ENCODE peak calls at places on chromosomes 6 and 20, in four cellular contexts. One of them, this sample, is unnamed. For H3K36me3, the result is how much of the 10 kb centered on the place peaks cover.

GRCh38 chr6:169263836-169264608 is 10.4 kb upstream of the THBS2 start:
- DNase-seq in adrenal gland: peak
- DNase-seq in suprapubic skin: no peak
- DNase-seq in heart left ventricle: no peak
- DNase-seq in this sample: no peak

GRCh38 chr20:19849341-19850189 is 91.5 kb downstream of the RIN2 start:
- DNase-seq in suprapubic skin: no peak
- DNase-seq in adrenal gland: no peak
- DNase-seq in heart left ventricle: no peak
- DNase-seq in this sample: no peak

GRCh38 chr20:564195-564594 is 20.6 kb upstream of the CSNK2A1 start:
- DNase-seq in heart left ventricle: no peak
- DNase-seq in suprapubic skin: no peak
- DNase-seq in adrenal gland: no peak
- DNase-seq in this sample: no peak

GRCh38 chr6:109299695-109300564 is 82.3 kb downstream of the CD164 start:
- DNase-seq in heart left ventricle: peak
- DNase-seq in adrenal gland: no peak
- DNase-seq in suprapubic skin: no peak
- DNase-seq in this sample: no peak

GRCh38 chr20:32506721-32507120 is 78.4 kb downstream of the NOL4L start:
- DNase-seq in heart left ventricle: no peak
- DNase-seq in suprapubic skin: no peak
- DNase-seq in adrenal gland: no peak
- DNase-seq in this sample: no peak

GRCh38 chr6:111870751-111871064 is 2.5 kb downstream of the FYN start:
- DNase-seq in suprapubic skin: no peak
- DNase-seq in adrenal gland: no peak
- DNase-seq in heart left ventricle: no peak
- DNase-seq in this sample: no peak

GRCh38 chr6:90537027-90537426 is 49.8 kb downstream of the MAP3K7 start:
- DNase-seq in heart left ventricle: no peak
- DNase-seq in adrenal gland: no peak
- DNase-seq in suprapubic skin: no peak
- DNase-seq in this sample: no peak

GRCh38 chr6:156617376-156617775 is 159.8 kb upstream of the ARID1B start:
- DNase-seq in heart left ventricle: no peak
- DNase-seq in suprapubic skin: no peak
- DNase-seq in adrenal gland: peak
- DNase-seq in this sample: no peak

GRCh38 chr6:118012944-118013343 is 105.9 kb downstream of the SLC35F1 start:
- DNase-seq in suprapubic skin: no peak
- DNase-seq in adrenal gland: no peak
- DNase-seq in heart left ventricle: no peak
- DNase-seq in this sample: no peak

GRCh38 chr6:89564752-89565427 is 73.7 kb downstream of the LYRM2 start:
- DNase-seq in suprapubic skin: no peak
- DNase-seq in adrenal gland: no peak
- DNase-seq in heart left ventricle: no peak
- DNase-seq in this sample: no peak

GRCh38 chr6:20319520-20320357 is 81.9 kb upstream of the E2F3 start:
- DNase-seq in suprapubic skin: no peak
- DNase-seq in adrenal gland: peak
- DNase-seq in heart left ventricle: peak
- DNase-seq in this sample: no peak

GRCh38 chr20:38139919-38140753 is 24.9 kb downstream of the TGM2 start:
- DNase-seq in adrenal gland: peak
- DNase-seq in suprapubic skin: no peak
- DNase-seq in heart left ventricle: no peak
- DNase-seq in this sample: no peak

GRCh38 chr6:68196645-68197044 is 438.4 kb upstream of the ADGRB3 start:
- DNase-seq in suprapubic skin: no peak
- DNase-seq in adrenal gland: no peak
- DNase-seq in heart left ventricle: no peak
- DNase-seq in this sample: no peak

GRCh38 chr6:126035764-126036163 is 49.4 kb downstream of the TRMT11 start:
- DNase-seq in adrenal gland: no peak
- DNase-seq in suprapubic skin: no peak
- DNase-seq in heart left ventricle: no peak
- DNase-seq in this sample: no peak
- H3K36me3 ChIP-seq in adrenal gland: under half
- H3K36me3 ChIP-seq in suprapubic skin: under half
- H3K36me3 ChIP-seq in heart left ventricle: under half
- H3K36me3 ChIP-seq in this sample: under half

GRCh38 chr6:28543671-28544131 is 18.0 kb downstream of the GPX5 start:
- DNase-seq in suprapubic skin: no peak
- DNase-seq in heart left ventricle: no peak
- DNase-seq in adrenal gland: no peak
- DNase-seq in this sample: no peak

GRCh38 chr6:28545955-28546354 is 20.3 kb downstream of the GPX5 start:
- DNase-seq in heart left ventricle: no peak
- DNase-seq in suprapubic skin: no peak
- DNase-seq in adrenal gland: no peak
- DNase-seq in this sample: no peak

GRCh38 chr6:28541996-28542395 is 16.3 kb downstream of the GPX5 start:
- DNase-seq in adrenal gland: no peak
- DNase-seq in suprapubic skin: no peak
- DNase-seq in heart left ventricle: no peak
- DNase-seq in this sample: no peak

GRCh38 chr6:28544211-28544610 is 18.5 kb downstream of the GPX5 start:
- DNase-seq in suprapubic skin: no peak
- DNase-seq in adrenal gland: no peak
- DNase-seq in heart left ventricle: no peak
- DNase-seq in this sample: no peak

DNA sequence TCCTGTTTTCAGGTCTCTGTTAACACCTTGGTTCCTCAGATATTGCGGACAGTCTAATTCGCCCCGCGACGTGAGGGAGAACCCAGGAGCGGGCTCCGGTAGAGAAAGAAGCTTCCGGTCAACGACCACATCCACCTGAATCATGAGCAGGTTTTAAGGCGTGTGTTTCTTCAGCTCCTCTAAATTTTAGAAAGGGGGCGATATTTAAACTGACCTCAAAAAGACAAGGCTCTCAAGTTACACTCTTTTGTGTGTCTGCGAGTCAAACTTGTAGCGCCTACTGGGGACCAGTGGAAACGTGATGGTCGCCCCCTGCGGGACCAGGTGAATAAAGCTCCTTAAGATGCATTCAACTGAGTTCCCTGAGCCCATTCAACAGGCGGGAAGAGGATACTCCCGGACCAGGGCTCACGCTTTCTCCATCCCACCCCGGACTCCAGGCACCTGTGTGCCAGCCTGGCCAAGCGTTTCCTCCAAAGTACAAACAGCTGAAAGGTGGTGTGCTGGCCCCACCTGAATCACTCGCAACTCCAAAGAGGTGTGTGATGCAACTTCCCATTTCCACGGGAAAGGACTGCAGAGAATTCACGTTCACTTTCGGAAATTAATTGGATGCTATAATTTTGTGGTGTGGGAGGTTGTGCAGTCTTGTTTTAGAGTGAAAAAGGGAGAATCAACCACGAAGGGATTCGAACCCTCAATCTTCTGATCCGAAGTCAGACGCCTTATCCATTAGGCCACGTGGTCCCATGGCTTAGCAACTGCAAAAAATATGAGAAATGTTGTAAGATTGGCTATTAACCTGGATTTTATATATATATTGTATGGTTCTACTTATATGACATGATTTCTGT is 17.0 kb downstream of the GPX5 start:
- DNase-seq in suprapubic skin: no peak
- DNase-seq in adrenal gland: no peak
- DNase-seq in heart left ventricle: no peak
- DNase-seq in this sample: no peak
- TF ChIP-seq CTCF in suprapubic skin: no peak
- TF ChIP-seq CTCF in adrenal gland: no peak
- TF ChIP-seq CTCF in heart left ventricle: no peak
- TF ChIP-seq CTCF in this sample: no peak

GRCh38 chr6:130836071-130836670 is 9.0 kb downstream of the SMLR1 start:
- DNase-seq in heart left ventricle: no peak
- DNase-seq in suprapubic skin: no peak
- DNase-seq in adrenal gland: no peak
- DNase-seq in this sample: no peak
- H3K27ac ChIP-seq in heart left ventricle: no peak
- H3K27ac ChIP-seq in suprapubic skin: no peak
- H3K27ac ChIP-seq in adrenal gland: no peak
- H3K27ac ChIP-seq in this sample: no peak

DNA sequence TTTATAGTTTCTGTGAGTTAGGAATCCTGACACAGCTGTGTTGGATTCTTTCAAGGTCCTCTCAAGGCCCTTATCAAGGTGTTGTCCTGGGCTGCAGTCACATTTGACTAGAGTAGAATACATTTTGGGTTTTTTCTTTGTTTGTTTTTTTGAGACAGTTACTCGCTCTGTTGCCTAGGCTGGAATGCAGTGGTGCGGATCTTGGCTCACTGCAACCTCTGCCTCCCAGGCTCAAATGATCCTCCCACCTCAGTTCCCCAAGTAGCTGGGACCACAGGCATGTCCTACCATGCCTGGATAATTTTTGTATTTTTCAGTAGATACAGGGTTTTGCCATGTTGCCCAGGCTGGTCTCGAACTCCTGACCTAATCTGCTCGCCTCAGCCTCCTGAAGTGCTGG is 15.7 kb downstream of the NFYA start:
- DNase-seq in suprapubic skin: no peak
- DNase-seq in adrenal gland: no peak
- DNase-seq in heart left ventricle: no peak
- DNase-seq in this sample: no peak
- H3K36me3 ChIP-seq in suprapubic skin: half or more
- H3K36me3 ChIP-seq in adrenal gland: under half
- H3K36me3 ChIP-seq in heart left ventricle: under half
- H3K36me3 ChIP-seq in this sample: half or more

GRCh38 chr6:54244430-54244829 is 63.8 kb upstream of the TINAG start:
- DNase-seq in adrenal gland: no peak
- DNase-seq in suprapubic skin: no peak
- DNase-seq in heart left ventricle: no peak
- DNase-seq in this sample: no peak
- TF ChIP-seq CTCF in adrenal gland: peak
- TF ChIP-seq CTCF in suprapubic skin: peak
- TF ChIP-seq CTCF in heart left ventricle: peak
- TF ChIP-seq CTCF in this sample: no peak

GRCh38 chr6:132931937-132932336 is 117.6 kb downstream of the RPS12 start:
- DNase-seq in heart left ventricle: no peak
- DNase-seq in suprapubic skin: no peak
- DNase-seq in adrenal gland: no peak
- DNase-seq in this sample: no peak
- H3K27ac ChIP-seq in heart left ventricle: no peak
- H3K27ac ChIP-seq in suprapubic skin: no peak
- H3K27ac ChIP-seq in adrenal gland: no peak
- H3K27ac ChIP-seq in this sample: no peak

DNA sequence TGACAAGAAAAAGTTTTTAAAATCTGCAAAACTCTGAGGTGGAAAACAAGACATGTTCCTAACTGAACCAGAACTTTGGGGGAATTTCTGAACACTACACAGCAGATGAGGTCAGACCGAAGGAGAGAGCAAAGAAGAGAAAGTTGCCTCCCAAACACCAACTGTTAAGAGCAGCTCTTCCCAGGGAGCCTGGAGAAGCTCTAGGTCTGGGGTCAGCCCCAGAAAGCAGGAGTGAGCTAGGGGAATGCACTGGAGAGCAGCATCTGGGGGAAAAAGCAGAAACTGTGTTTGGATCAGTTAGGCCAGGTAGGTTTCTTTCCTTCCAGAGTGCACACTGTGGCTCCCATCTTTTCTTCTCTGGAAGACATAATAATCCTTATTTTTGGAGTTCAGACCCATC is 41.3 kb downstream of the FKBP5 start:
- DNase-seq in heart left ventricle: no peak
- DNase-seq in suprapubic skin: no peak
- DNase-seq in adrenal gland: no peak
- DNase-seq in this sample: no peak
- H3K36me3 ChIP-seq in heart left ventricle: under half
- H3K36me3 ChIP-seq in suprapubic skin: half or more
- H3K36me3 ChIP-seq in adrenal gland: under half
- H3K36me3 ChIP-seq in this sample: under half

GRCh38 chr6:21522773-21523490 is 70.6 kb upstream of the SOX4 start:
- DNase-seq in adrenal gland: no peak
- DNase-seq in suprapubic skin: no peak
- DNase-seq in heart left ventricle: no peak
- DNase-seq in this sample: no peak
- TF ChIP-seq CTCF in adrenal gland: no peak
- TF ChIP-seq CTCF in suprapubic skin: peak
- TF ChIP-seq CTCF in heart left ventricle: no peak
- TF ChIP-seq CTCF in this sample: no peak

GRCh38 chr6:150057501-150057951 is 11.4 kb downstream of the ULBP3 start:
- DNase-seq in adrenal gland: peak
- DNase-seq in heart left ventricle: no peak
- DNase-seq in suprapubic skin: no peak
- DNase-seq in this sample: no peak

GRCh38 chr6:150056916-150057315 is 12.0 kb downstream of the ULBP3 start:
- DNase-seq in heart left ventricle: no peak
- DNase-seq in adrenal gland: peak
- DNase-seq in suprapubic skin: no peak
- DNase-seq in this sample: peak

GRCh38 chr6:150053450-150053849 is 15.5 kb downstream of the ULBP3 start:
- DNase-seq in adrenal gland: no peak
- DNase-seq in suprapubic skin: no peak
- DNase-seq in heart left ventricle: no peak
- DNase-seq in this sample: no peak

GRCh38 chr6:150056156-150056555 is 12.8 kb downstream of the ULBP3 start:
- DNase-seq in heart left ventricle: no peak
- DNase-seq in adrenal gland: no peak
- DNase-seq in suprapubic skin: peak
- DNase-seq in this sample: no peak

GRCh38 chr6:150055131-150055530 is 13.8 kb downstream of the ULBP3 start:
- DNase-seq in suprapubic skin: peak
- DNase-seq in heart left ventricle: no peak
- DNase-seq in adrenal gland: no peak
- DNase-seq in this sample: no peak
- H3K27ac ChIP-seq in suprapubic skin: no peak
- H3K27ac ChIP-seq in heart left ventricle: no peak
- H3K27ac ChIP-seq in adrenal gland: no peak
- H3K27ac ChIP-seq in this sample: no peak

This sample was measured in vagina.